ENCODE peak calls at places on chromosome 15, in four cellular contexts. One of them, this sample, is unnamed.

GRCh38 chr15:71337197-71337845 is 222.1 kb downstream of the THSD4 start:
- DNase-seq in endothelial cell: no peak
- DNase-seq in upper lobe of left lung: peak
- DNase-seq in body of pancreas: peak
- DNase-seq in this sample: no peak

GRCh38 chr15:22930782-22931484 is 49.2 kb downstream of the CYFIP1 start:
- DNase-seq in body of pancreas: peak
- DNase-seq in endothelial cell: no peak
- DNase-seq in upper lobe of left lung: no peak
- DNase-seq in this sample: no peak

GRCh38 chr15:37789392-37789776 is 145.1 kb upstream of the TMCO5A start:
- DNase-seq in upper lobe of left lung: no peak
- DNase-seq in body of pancreas: no peak
- DNase-seq in endothelial cell: no peak
- DNase-seq in this sample: no peak

GRCh38 chr15:92820233-92821021 is 79.7 kb upstream of the CHD2 start:
- DNase-seq in upper lobe of left lung: peak
- DNase-seq in body of pancreas: peak
- DNase-seq in endothelial cell: peak
- DNase-seq in this sample: peak

GRCh38 chr15:100129677-100130076 is 212.1 kb downstream of the ADAMTS17 start:
- DNase-seq in upper lobe of left lung: no peak
- DNase-seq in body of pancreas: no peak
- DNase-seq in endothelial cell: no peak
- DNase-seq in this sample: no peak

GRCh38 chr15:22861151-22861550 is 22.7 kb downstream of the NIPA2 start:
- DNase-seq in upper lobe of left lung: no peak
- DNase-seq in body of pancreas: no peak
- DNase-seq in endothelial cell: no peak
- DNase-seq in this sample: no peak

GRCh38 chr15:67601008-67601620 is 58.6 kb downstream of the MAP2K5 start:
- DNase-seq in endothelial cell: no peak
- DNase-seq in upper lobe of left lung: no peak
- DNase-seq in body of pancreas: no peak
- DNase-seq in this sample: no peak

GRCh38 chr15:86538141-86538540 is 458.5 kb downstream of the AGBL1 start:
- DNase-seq in upper lobe of left lung: no peak
- DNase-seq in body of pancreas: no peak
- DNase-seq in endothelial cell: no peak
- DNase-seq in this sample: no peak

GRCh38 chr15:25947336-25948080 is 84.4 kb upstream of the ATP10A start:
- DNase-seq in endothelial cell: no peak
- DNase-seq in body of pancreas: peak
- DNase-seq in upper lobe of left lung: no peak
- DNase-seq in this sample: no peak

GRCh38 chr15:65512807-65513416 is 4.6 kb downstream of the DPP8 start:
- DNase-seq in upper lobe of left lung: no peak
- DNase-seq in endothelial cell: no peak
- DNase-seq in body of pancreas: peak
- DNase-seq in this sample: no peak

GRCh38 chr15:43886558-43886957 is 59.8 kb downstream of the WDR76 start:
- DNase-seq in body of pancreas: no peak
- DNase-seq in upper lobe of left lung: no peak
- DNase-seq in endothelial cell: no peak
- DNase-seq in this sample: no peak

GRCh38 chr15:36024066-36024465 is 478.1 kb upstream of the DPH6 start:
- DNase-seq in upper lobe of left lung: no peak
- DNase-seq in endothelial cell: no peak
- DNase-seq in body of pancreas: no peak
- DNase-seq in this sample: no peak

GRCh38 chr15:95825198-95825597 is 505.3 kb upstream of the NR2F2 start:
- DNase-seq in endothelial cell: no peak
- DNase-seq in body of pancreas: no peak
- DNase-seq in upper lobe of left lung: no peak
- DNase-seq in this sample: no peak

GRCh38 chr15:27254801-27255200 is 283.8 kb downstream of the GABRG3 start:
- DNase-seq in endothelial cell: no peak
- DNase-seq in body of pancreas: no peak
- DNase-seq in upper lobe of left lung: no peak
- DNase-seq in this sample: no peak

GRCh38 chr15:91468861-91469260 is 368.8 kb downstream of the SV2B start:
- DNase-seq in endothelial cell: no peak
- DNase-seq in upper lobe of left lung: no peak
- DNase-seq in body of pancreas: no peak
- DNase-seq in this sample: no peak

GRCh38 chr15:40894689-40895308 is 549 bp downstream of the VPS18 start:
- DNase-seq in upper lobe of left lung: peak
- DNase-seq in endothelial cell: peak
- DNase-seq in body of pancreas: peak
- DNase-seq in this sample: peak

GRCh38 chr15:55660153-55660552 is 72.0 kb upstream of the PYGO1 start:
- DNase-seq in upper lobe of left lung: no peak
- DNase-seq in body of pancreas: no peak
- DNase-seq in endothelial cell: no peak
- DNase-seq in this sample: no peak

GRCh38 chr15:91855684-91856553 is 2.4 kb downstream of the SLCO3A1 start:
- DNase-seq in upper lobe of left lung: peak
- DNase-seq in body of pancreas: peak
- DNase-seq in endothelial cell: peak
- DNase-seq in this sample: no peak

GRCh38 chr15:101456079-101456791 is 33.3 kb downstream of the PCSK6 start:
- DNase-seq in upper lobe of left lung: no peak
- DNase-seq in body of pancreas: no peak
- DNase-seq in endothelial cell: no peak
- DNase-seq in this sample: no peak

GRCh38 chr15:70091649-70092461 is 5.9 kb downstream of the TLE3 start:
- DNase-seq in endothelial cell: no peak
- DNase-seq in upper lobe of left lung: peak
- DNase-seq in body of pancreas: no peak
- DNase-seq in this sample: no peak

GRCh38 chr15:65942436-65942835 is 73.1 kb downstream of the RAB11A start:
- DNase-seq in upper lobe of left lung: no peak
- DNase-seq in body of pancreas: no peak
- DNase-seq in endothelial cell: no peak
- DNase-seq in this sample: no peak

GRCh38 chr15:85754993-85755392 is 39.7 kb downstream of the KLHL25 start:
- DNase-seq in endothelial cell: no peak
- DNase-seq in upper lobe of left lung: no peak
- DNase-seq in body of pancreas: peak
- DNase-seq in this sample: no peak

GRCh38 chr15:25545017-25545416 is 106.2 kb upstream of the UBE3A start:
- DNase-seq in upper lobe of left lung: no peak
- DNase-seq in body of pancreas: no peak
- DNase-seq in endothelial cell: no peak
- DNase-seq in this sample: no peak

GRCh38 chr15:66224946-66225345 is 28.6 kb downstream of the MEGF11 start:
- DNase-seq in body of pancreas: peak
- DNase-seq in upper lobe of left lung: no peak
- DNase-seq in endothelial cell: no peak
- DNase-seq in this sample: no peak

GRCh38 chr15:61633951-61634350 is 404.8 kb upstream of the RORA start:
- DNase-seq in upper lobe of left lung: no peak
- DNase-seq in endothelial cell: no peak
- DNase-seq in body of pancreas: no peak
- DNase-seq in this sample: no peak

GRCh38 chr15:37394402-37395099 is 294.2 kb upstream of the MEIS2 start:
- DNase-seq in upper lobe of left lung: no peak
- DNase-seq in endothelial cell: no peak
- DNase-seq in body of pancreas: no peak
- DNase-seq in this sample: no peak

GRCh38 chr15:81106560-81106959 is 27.5 kb upstream of the CFAP161 start:
- DNase-seq in body of pancreas: peak
- DNase-seq in endothelial cell: peak
- DNase-seq in upper lobe of left lung: peak
- DNase-seq in this sample: no peak

GRCh38 chr15:63156086-63156707 is 1.1 kb downstream of the RPS27L start:
- DNase-seq in body of pancreas: no peak
- DNase-seq in endothelial cell: no peak
- DNase-seq in upper lobe of left lung: no peak
- DNase-seq in this sample: no peak

GRCh38 chr15:65213241-65213640 is 2.0 kb upstream of the CILP start:
- DNase-seq in upper lobe of left lung: no peak
- DNase-seq in body of pancreas: no peak
- DNase-seq in endothelial cell: no peak
- DNase-seq in this sample: no peak

GRCh38 chr15:70475921-70476320 is 287.4 kb downstream of the UACA start:
- DNase-seq in endothelial cell: no peak
- DNase-seq in body of pancreas: no peak
- DNase-seq in upper lobe of left lung: no peak
- DNase-seq in this sample: no peak

GRCh38 chr15:37984368-37984767 is 49.9 kb downstream of the TMCO5A start:
- DNase-seq in upper lobe of left lung: no peak
- DNase-seq in endothelial cell: no peak
- DNase-seq in body of pancreas: no peak
- DNase-seq in this sample: no peak

GRCh38 chr15:100116416-100117190 is 225.2 kb downstream of the ADAMTS17 start:
- DNase-seq in upper lobe of left lung: no peak
- DNase-seq in endothelial cell: no peak
- DNase-seq in body of pancreas: peak
- DNase-seq in this sample: no peak

GRCh38 chr15:83200162-83200561 is 7.5 kb downstream of the HDGFL3 start:
- DNase-seq in body of pancreas: no peak
- DNase-seq in endothelial cell: no peak
- DNase-seq in upper lobe of left lung: no peak
- DNase-seq in this sample: no peak

GRCh38 chr15:33242165-33242564 is 47.7 kb upstream of the FMN1 start:
- DNase-seq in endothelial cell: peak
- DNase-seq in body of pancreas: no peak
- DNase-seq in upper lobe of left lung: no peak
- DNase-seq in this sample: no peak

GRCh38 chr15:36501063-36501678 is 78.3 kb upstream of the CDIN1 start:
- DNase-seq in body of pancreas: peak
- DNase-seq in endothelial cell: peak
- DNase-seq in upper lobe of left lung: no peak
- DNase-seq in this sample: no peak

GRCh38 chr15:64150236-64150578 is 1.3 kb upstream of the SNX22 start:
- DNase-seq in body of pancreas: no peak
- DNase-seq in upper lobe of left lung: no peak
- DNase-seq in endothelial cell: no peak
- DNase-seq in this sample: no peak

GRCh38 chr15:35254052-35254451 is 169.0 kb upstream of the NANOGP8 start:
- DNase-seq in upper lobe of left lung: no peak
- DNase-seq in body of pancreas: no peak
- DNase-seq in endothelial cell: no peak
- DNase-seq in this sample: no peak

GRCh38 chr15:71730277-71731144 is 79.8 kb upstream of the NR2E3 start:
- DNase-seq in body of pancreas: peak
- DNase-seq in endothelial cell: peak
- DNase-seq in upper lobe of left lung: peak
- DNase-seq in this sample: no peak

GRCh38 chr15:62066663-62067447 is at the start of gene C2CD4A:
- DNase-seq in body of pancreas: peak
- DNase-seq in upper lobe of left lung: peak
- DNase-seq in endothelial cell: peak
- DNase-seq in this sample: peak

GRCh38 chr15:70025413-70026296 is 72.1 kb downstream of the TLE3 start:
- DNase-seq in body of pancreas: no peak
- DNase-seq in endothelial cell: no peak
- DNase-seq in upper lobe of left lung: peak
- DNase-seq in this sample: no peak

DNA sequence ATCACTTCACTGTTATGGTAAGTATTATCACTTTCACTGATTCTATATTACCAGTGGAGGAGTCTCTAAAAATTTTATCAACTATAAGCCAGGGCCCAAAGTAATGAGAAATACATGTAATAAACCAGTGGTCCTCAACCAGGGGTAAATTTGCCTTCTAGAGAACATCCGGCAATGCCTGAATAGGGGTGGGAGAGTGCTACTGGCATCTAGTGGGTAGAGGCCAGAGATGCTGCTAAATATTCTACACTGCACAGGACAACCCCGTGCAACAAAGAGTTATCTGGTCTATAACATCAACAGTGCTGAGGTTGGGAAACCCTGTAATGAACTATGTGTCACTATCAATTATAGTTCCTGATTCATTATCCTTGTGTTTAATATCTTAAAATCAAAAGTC is 2.2 kb downstream of the LYSMD2 start:
- DNase-seq in upper lobe of left lung: no peak
- DNase-seq in body of pancreas: no peak
- DNase-seq in endothelial cell: no peak
- DNase-seq in this sample: no peak
- TF ChIP-seq CTCF in upper lobe of left lung: no peak
- TF ChIP-seq CTCF in body of pancreas: no peak
- TF ChIP-seq CTCF in endothelial cell: no peak
- TF ChIP-seq CTCF in this sample: no peak

GRCh38 chr15:32030795-32031194 is 480 bp downstream of the CHRNA7 start:
- DNase-seq in body of pancreas: peak
- DNase-seq in endothelial cell: no peak
- DNase-seq in upper lobe of left lung: peak
- DNase-seq in this sample: no peak

GRCh38 chr15:32033186-32033890 is 3.0 kb downstream of the CHRNA7 start:
- DNase-seq in endothelial cell: no peak
- DNase-seq in upper lobe of left lung: no peak
- DNase-seq in body of pancreas: no peak
- DNase-seq in this sample: no peak

GRCh38 chr15:32029862-32030781 is at the start of gene CHRNA7:
- DNase-seq in endothelial cell: peak
- DNase-seq in body of pancreas: peak
- DNase-seq in upper lobe of left lung: peak
- DNase-seq in this sample: peak

GRCh38 chr15:32028921-32029320 is 1.4 kb upstream of the CHRNA7 start:
- DNase-seq in upper lobe of left lung: no peak
- DNase-seq in body of pancreas: no peak
- DNase-seq in endothelial cell: peak
- DNase-seq in this sample: no peak

GRCh38 chr15:32029409-32029861 is 880 bp upstream of the CHRNA7 start:
- DNase-seq in endothelial cell: peak
- DNase-seq in body of pancreas: peak
- DNase-seq in upper lobe of left lung: no peak
- DNase-seq in this sample: peak
- TF ChIP-seq CTCF in endothelial cell: no peak
- TF ChIP-seq CTCF in body of pancreas: peak
- TF ChIP-seq CTCF in upper lobe of left lung: no peak
- TF ChIP-seq CTCF in this sample: peak

GRCh38 chr15:59276225-59277178 is 69.9 kb downstream of the LDHAL6B start:
- DNase-seq in body of pancreas: no peak
- DNase-seq in upper lobe of left lung: no peak
- DNase-seq in endothelial cell: no peak
- DNase-seq in this sample: no peak
- TF ChIP-seq CTCF in body of pancreas: no peak
- TF ChIP-seq CTCF in upper lobe of left lung: no peak
- TF ChIP-seq CTCF in endothelial cell: no peak
- TF ChIP-seq CTCF in this sample: no peak

GRCh38 chr15:90294601-90295269 is 29.3 kb downstream of the NGRN start:
- DNase-seq in body of pancreas: peak
- DNase-seq in upper lobe of left lung: no peak
- DNase-seq in endothelial cell: no peak
- DNase-seq in this sample: no peak
- TF ChIP-seq CTCF in body of pancreas: no peak
- TF ChIP-seq CTCF in upper lobe of left lung: no peak
- TF ChIP-seq CTCF in endothelial cell: no peak
- TF ChIP-seq CTCF in this sample: no peak

This sample was measured in type B pancreatic cell.